ENCODE peak calls at places on chromosomes 13 and 19, in six cellular contexts. Q is esophagus muscularis mucosa, B is stomach, G is GM23248, L is astrocyte of the spinal cord, S is AG04450. Z is an unnamed sample.

GRCh38 chr13:106145997-106146864 is 389.2 kb downstream of the EFNB2 start:
- DNase-seq in B (no peak), L (no peak), G (no peak), Q (no peak), S (no peak), Z (no peak)

GRCh38 chr13:101875717-101876393 is 423.4 kb downstream of the ITGBL1 start:
- DNase-seq in Q (no peak), G (peak; percentile 12), B (no peak), L (peak; percentile 92), S (peak; percentile 0), Z (no peak)

GRCh38 chr19:41457241-41457640 is 14.3 kb downstream of the ERICH4 start:
- DNase-seq in S (no peak), L (no peak), Q (no peak), B (no peak), G (no peak), Z (no peak)

GRCh38 chr13:91099877-91100276 is 247.6 kb upstream of the MIR17HG start:
- DNase-seq in S (no peak), G (no peak), Q (no peak), B (no peak), L (no peak), Z (no peak)

GRCh38 chr19:13181747-13182388 is 31.7 kb downstream of the IER2 start:
- DNase-seq in B (peak; percentile 76), Q (no peak), L (peak; percentile 64), G (peak; percentile 67), S (no peak), Z (no peak)

GRCh38 chr13:50425772-50426171 is 410.5 kb downstream of the KCNRG start:
- DNase-seq in G (no peak), S (no peak), Q (no peak), B (no peak), L (no peak), Z (no peak)

GRCh38 chr13:96958286-96958891 is 35.9 kb downstream of the OXGR1 start:
- DNase-seq in L (peak; percentile 38), G (peak; percentile 59), B (peak; percentile 27), S (no peak), Q (no peak), Z (no peak)

GRCh38 chr19:12841094-12841493 is 2.8 kb downstream of the MAST1 start:
- DNase-seq in B (no peak), L (no peak), Q (no peak), G (peak; percentile 45), S (no peak), Z (no peak)

GRCh38 chr19:50817941-50818858 is 5.4 kb downstream of the KLK1 start:
- DNase-seq in G (peak; percentile 52), Q (no peak), L (no peak), B (peak; percentile 48), S (no peak), Z (no peak)

GRCh38 chr19:17234911-17235617 is 9.0 kb downstream of the OCEL1 start:
- DNase-seq in B (peak; percentile 68), Q (no peak), S (no peak), L (no peak), G (peak; percentile 73), Z (no peak)
- H3K4me3 ChIP-seq in B (peak overlapping the region; percentile 44), Q (peak overlapping the region; percentile 57), S (peak overlapping the region; percentile 63), L (peak overlapping the region; percentile 56), G (peak overlapping the region; percentile 68), Z (peak overlapping the region; percentile 59)

GRCh38 chr13:42275098-42275471 is 3.1 kb downstream of the AKAP11 start:
- DNase-seq in L (no peak), B (no peak), S (no peak), G (peak; percentile 24), Q (no peak), Z (no peak)
- H3K4me3 ChIP-seq in L (no peak overlapping the region), B (no peak overlapping the region), S (no peak overlapping the region), G (peak overlapping the region; percentile 85), Q (no peak overlapping the region), Z (no peak overlapping the region)

GRCh38 chr13:72127031-72127430 is 260.0 kb upstream of the DACH1 start:
- DNase-seq in S (no peak), L (no peak), Q (no peak), B (no peak), G (no peak), Z (no peak)

GRCh38 chr13:72126424-72126823 is 259.4 kb upstream of the DACH1 start:
- DNase-seq in B (no peak), G (no peak), Q (no peak), S (no peak), L (peak; percentile 34), Z (no peak)

GRCh38 chr13:72125561-72125960 is 258.6 kb upstream of the DACH1 start:
- DNase-seq in S (no peak), Q (no peak), L (no peak), B (no peak), G (no peak), Z (no peak)

GRCh38 chr13:72132065-72132464 is 265.1 kb upstream of the DACH1 start:
- DNase-seq in G (no peak), S (no peak), B (no peak), L (no peak), Q (no peak), Z (no peak)

DNA sequence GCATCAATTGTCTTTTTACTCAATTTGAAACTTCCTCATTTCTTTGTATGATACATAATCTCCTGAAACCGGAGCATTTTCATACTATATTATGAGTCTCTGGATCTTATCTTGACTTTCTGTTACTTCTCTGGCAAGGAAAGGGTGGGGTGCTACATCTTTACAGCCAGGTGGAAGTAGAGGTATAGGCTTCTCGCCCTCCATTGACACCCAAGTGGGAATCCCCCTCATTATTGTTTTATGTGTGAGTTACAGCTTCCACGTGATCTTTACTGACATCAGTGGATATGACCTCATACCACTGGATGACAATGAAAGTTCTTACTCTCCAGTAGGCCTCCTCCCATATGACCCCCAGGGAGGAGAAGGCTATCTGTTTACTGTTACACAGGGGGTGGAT is 262.1 kb upstream of the DACH1 start:
- DNase-seq in L (no peak), B (no peak), S (no peak), G (no peak), Q (no peak), Z (no peak)
- H3K4me3 ChIP-seq in L (no peak overlapping the region), B (no peak overlapping the region), S (no peak overlapping the region), G (no peak overlapping the region), Q (no peak overlapping the region), Z (no peak overlapping the region)

GRCh38 chr13:110570886-110571285 is 9.4 kb upstream of the RAB20 start:
- DNase-seq in L (no peak), Q (no peak), S (no peak), G (no peak), B (no peak), Z (no peak)
- H3K4me3 ChIP-seq in L (no peak overlapping the region), Q (no peak overlapping the region), S (no peak overlapping the region), G (no peak overlapping the region), B (no peak overlapping the region), Z (no peak overlapping the region)

GRCh38 chr19:44887648-44888047 is 3.4 kb upstream of the TOMM40 start:
- DNase-seq in L (no peak), Q (no peak), S (no peak), G (no peak), B (no peak), Z (no peak)

GRCh38 chr19:44891016-44891882 is at the start of gene TOMM40:
- DNase-seq in B (peak; percentile 100), G (peak; percentile 100), Q (peak; percentile 100), L (no peak), S (no peak), Z (no peak)

GRCh38 chr19:44889830-44890365 is 1.2 kb upstream of the TOMM40 start:
- DNase-seq in Q (no peak), L (no peak), B (no peak), S (no peak), G (no peak), Z (no peak)

GRCh38 chr19:44892932-44893331 is 1.9 kb downstream of the TOMM40 start:
- DNase-seq in S (no peak), L (no peak), B (no peak), Q (no peak), G (no peak), Z (no peak)

DNA sequence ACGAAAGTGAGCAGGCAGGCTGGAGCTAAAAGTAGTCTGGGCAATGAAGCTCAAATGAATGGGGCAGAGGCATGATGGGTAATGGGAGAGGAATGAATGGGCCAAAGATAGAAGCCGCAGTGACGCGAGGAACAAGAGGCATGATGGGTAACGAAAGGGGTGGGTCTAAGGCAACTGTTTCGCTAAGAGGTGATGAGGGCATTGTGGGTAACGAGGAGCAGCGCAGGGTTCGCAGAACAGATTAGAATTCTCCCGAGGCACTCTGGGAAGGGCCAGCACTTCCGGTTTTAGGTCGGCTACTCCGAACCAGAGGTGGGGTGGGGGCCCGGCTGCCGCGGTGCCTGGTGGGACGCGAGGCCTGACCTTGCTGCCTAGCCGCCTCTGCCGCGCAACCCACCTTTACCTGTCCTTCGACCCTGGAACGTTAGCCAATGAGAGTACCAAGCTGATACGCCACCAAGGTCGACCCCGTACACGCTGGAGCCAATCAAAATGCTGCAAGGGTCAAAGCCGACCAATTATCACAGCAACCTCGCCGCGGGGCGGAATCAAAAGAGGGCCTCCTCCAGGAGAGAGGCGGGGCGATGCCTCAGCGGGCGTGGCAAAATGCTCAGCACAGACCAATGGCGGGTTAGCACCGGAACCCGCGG is 563 bp upstream of the TOMM40 start:
- DNase-seq in G (peak; percentile 99), S (peak; percentile 99), L (peak; percentile 100), Q (no peak), B (no peak), Z (peak; percentile 98)
- H3K4me3 ChIP-seq in G (peak overlapping the region; percentile 69), S (peak overlapping the region; percentile 65), L (peak overlapping the region; percentile 48), Q (peak overlapping the region; percentile 80), B (peak overlapping the region; percentile 47), Z (peak overlapping the region; percentile 68)

DNA sequence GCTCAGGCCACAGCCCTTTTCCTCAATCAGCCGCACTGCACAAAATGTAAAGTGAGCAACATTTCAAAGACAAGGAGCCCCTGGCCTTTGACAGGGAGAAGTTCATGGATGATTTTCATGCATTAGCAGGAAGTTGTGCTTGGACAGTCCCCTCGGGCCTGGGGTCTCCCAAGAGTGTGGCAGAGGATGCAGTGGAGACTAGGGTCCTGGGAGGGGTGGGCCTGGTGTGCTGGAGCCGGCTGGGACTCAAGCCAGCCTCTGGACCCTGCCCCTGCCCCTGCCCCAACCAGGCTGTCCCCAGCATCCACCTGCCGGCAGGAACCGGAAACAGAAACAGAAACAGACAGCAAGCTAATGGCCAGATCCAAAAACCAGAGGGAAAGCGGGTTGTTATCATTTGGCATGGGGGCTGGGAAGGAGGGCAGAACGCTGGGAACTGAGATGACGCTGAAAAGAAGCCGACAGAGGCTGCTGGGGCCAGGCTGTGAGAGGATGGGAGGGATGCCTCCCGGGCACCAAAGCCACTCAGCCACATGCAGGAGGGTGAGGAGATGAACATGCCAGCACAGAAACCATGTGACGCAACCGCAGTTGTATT is 2.3 kb downstream of the GAS6 start:
- DNase-seq in B (no peak), L (no peak), S (no peak), G (no peak), Q (no peak), Z (no peak)
- H3K4me3 ChIP-seq in B (peak overlapping the region; percentile 82), L (no peak overlapping the region), S (peak overlapping the region; percentile 82), G (peak overlapping the region; percentile 90), Q (peak overlapping the region; percentile 84), Z (peak overlapping the region; percentile 81)

DNA sequence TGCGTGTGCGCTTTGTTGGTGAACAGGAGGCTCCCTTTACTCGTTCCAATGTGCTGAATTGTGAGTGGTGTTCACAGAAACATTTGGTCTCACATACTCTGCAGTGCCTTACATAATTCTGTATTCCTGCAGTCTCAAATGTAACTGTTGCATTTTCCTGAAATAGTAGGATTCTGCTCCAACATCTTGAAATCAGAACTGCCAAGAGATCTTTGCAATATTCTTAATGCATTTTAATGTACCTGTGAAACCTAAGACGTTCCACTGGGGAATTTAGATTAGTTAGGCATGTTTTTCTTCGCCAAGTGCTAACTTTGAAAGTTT is 166.5 kb downstream of the SLC7A1 start:
- DNase-seq in B (no peak), S (no peak), Q (no peak), L (no peak), G (no peak), Z (no peak)
- H3K4me3 ChIP-seq in B (peak overlapping the region; percentile 43), S (no peak overlapping the region), Q (peak overlapping the region; percentile 57), L (no peak overlapping the region), G (peak overlapping the region; percentile 75), Z (peak overlapping the region; percentile 51)

Z was measured in AG04449.